ENCODE peak calls at places on chromosomes 13 and 19, in six cellular contexts. Q, F, R, G, L and Y are unnamed samples.

GRCh38 chr19:58277748-58278147 is 1.0 kb upstream of the ZNF8 start:
- DNase-seq in R (no peak), Q (no peak), L (no peak), G (no peak), F (no peak), Y (no peak)

GRCh38 chr19:58582985-58583384 is 9.8 kb upstream of the MZF1 start:
- DNase-seq in G (no peak), L (no peak), Q (no peak), R (peak), F (no peak), Y (peak)

GRCh38 chr13:51683537-51684050 is 99.3 kb downstream of the WDFY2 start:
- DNase-seq in F (no peak), L (no peak), Q (no peak), G (no peak), R (no peak), Y (no peak)

GRCh38 chr19:48746738-48747575 is at the start of gene IZUMO1:
- DNase-seq in G (peak), L (peak), F (peak), Q (peak), R (peak), Y (peak)

GRCh38 chr19:33416307-33417215 is 43.1 kb downstream of the CEBPG start:
- DNase-seq in Q (peak), R (peak), F (no peak), G (no peak), L (peak), Y (peak)

GRCh38 chr13:26948353-26948752 is 187.8 kb upstream of the GPR12 start:
- DNase-seq in Q (peak), F (no peak), L (no peak), G (no peak), R (no peak), Y (no peak)

GRCh38 chr13:32586022-32586900 is at the start of gene PDS5B:
- DNase-seq in F (peak), L (peak), G (peak), R (peak), Q (peak), Y (peak)

GRCh38 chr19:37505958-37506386 is 767 bp upstream of the ZNF793 start:
- DNase-seq in R (no peak), L (no peak), Q (no peak), F (no peak), G (no peak), Y (no peak)

GRCh38 chr13:22040810-22041364 is 370.0 kb downstream of the FGF9 start:
- DNase-seq in Q (no peak), R (peak), G (no peak), L (no peak), F (no peak), Y (no peak)

GRCh38 chr19:11373166-11373884 is 1.1 kb upstream of the SWSAP1 start:
- DNase-seq in L (peak), Q (peak), R (peak), G (no peak), F (no peak), Y (no peak)

GRCh38 chr13:38543561-38543960 is 143.3 kb upstream of the FREM2 start:
- DNase-seq in L (no peak), G (no peak), Q (no peak), F (no peak), R (no peak), Y (no peak)

GRCh38 chr13:96093296-96094006 is 3.5 kb downstream of the HS6ST3 start:
- DNase-seq in G (no peak), L (peak), Q (no peak), F (no peak), R (no peak), Y (no peak)

GRCh38 chr13:57633141-57633949 is 1.8 kb downstream of the PCDH17 start:
- DNase-seq in R (peak), G (no peak), F (no peak), Q (peak), L (peak), Y (no peak)

GRCh38 chr13:22014469-22014868 is 343.6 kb downstream of the FGF9 start:
- DNase-seq in G (no peak), R (no peak), Q (no peak), L (no peak), F (no peak), Y (peak)

GRCh38 chr13:81738364-81738763 is 1397.4 kb upstream of the SPRY2 start:
- DNase-seq in R (no peak), Q (no peak), F (no peak), L (no peak), G (no peak), Y (no peak)

GRCh38 chr19:46744005-46744691 is 1.7 kb upstream of the FKRP start:
- DNase-seq in L (peak), G (no peak), F (no peak), R (no peak), Q (no peak), Y (no peak)

GRCh38 chr19:17234911-17235617 is 9.0 kb downstream of the OCEL1 start:
- DNase-seq in F (no peak), L (peak), G (no peak), Q (peak), R (peak), Y (no peak)

GRCh38 chr13:101916758-101917474 is 464.4 kb downstream of the ITGBL1 start:
- DNase-seq in G (no peak), L (no peak), Q (no peak), R (no peak), F (no peak), Y (no peak)

GRCh38 chr13:102779426-102780159 is 6.0 kb upstream of the TEX30 start:
- DNase-seq in Q (no peak), R (no peak), F (no peak), L (no peak), G (no peak), Y (no peak)

GRCh38 chr13:30404207-30404606 is 18.1 kb upstream of the UBE2L5 start:
- DNase-seq in R (no peak), F (no peak), Q (no peak), L (no peak), G (no peak), Y (no peak)

GRCh38 chr19:55591555-55591954 is 7.8 kb downstream of the FIZ1 start:
- DNase-seq in G (no peak), R (no peak), L (peak), F (no peak), Q (no peak), Y (no peak)

GRCh38 chr13:58452123-58452623 is 820.6 kb downstream of the PCDH17 start:
- DNase-seq in Q (no peak), G (no peak), R (no peak), F (no peak), L (no peak), Y (no peak)

GRCh38 chr19:45780448-45781281 is 1.6 kb downstream of the DMPK start:
- DNase-seq in F (no peak), G (no peak), Q (no peak), R (no peak), L (peak), Y (no peak)

GRCh38 chr13:35787937-35788336 is 311.4 kb upstream of the MAB21L1 start:
- DNase-seq in F (no peak), R (no peak), G (no peak), Q (no peak), L (no peak), Y (no peak)

GRCh38 chr19:4379383-4380253 is 20.7 kb downstream of the SH3GL1 start:
- DNase-seq in L (peak), Q (peak), R (peak), F (no peak), G (no peak), Y (peak)

GRCh38 chr13:75357576-75358295 is 124.2 kb downstream of the TBC1D4 start:
- DNase-seq in L (peak), Q (no peak), R (peak), F (no peak), G (no peak), Y (peak)

GRCh38 chr13:48567521-48568331 is 34.8 kb upstream of the RCBTB2 start:
- DNase-seq in Q (no peak), F (no peak), G (no peak), L (peak), R (no peak), Y (peak)

GRCh38 chr13:113150545-113151365 is 7.7 kb upstream of the PROZ start:
- DNase-seq in L (peak), R (no peak), Q (no peak), F (no peak), G (no peak), Y (no peak)

GRCh38 chr13:35984287-35984686 is 146.9 kb downstream of the DCLK1 start:
- DNase-seq in Q (no peak), G (no peak), R (no peak), F (no peak), L (no peak), Y (no peak)

GRCh38 chr13:95745752-95746151 is 68.8 kb downstream of the DNAJC3 start:
- DNase-seq in R (no peak), F (no peak), Q (no peak), L (no peak), G (no peak), Y (no peak)

GRCh38 chr19:5333581-5334365 is 6.8 kb downstream of the PTPRS start:
- DNase-seq in F (no peak), L (peak), R (no peak), Q (no peak), G (no peak), Y (no peak)

GRCh38 chr19:2034729-2035589 is 16.1 kb downstream of the MKNK2 start:
- DNase-seq in F (no peak), L (peak), Q (peak), R (peak), G (peak), Y (peak)

GRCh38 chr13:95710313-95710712 is 33.4 kb downstream of the DNAJC3 start:
- DNase-seq in R (no peak), G (no peak), Q (no peak), L (no peak), F (peak), Y (no peak)

GRCh38 chr19:42114412-42114811 is 17.8 kb downstream of the POU2F2 start:
- DNase-seq in G (no peak), L (peak), R (peak), F (no peak), Q (no peak), Y (no peak)

GRCh38 chr19:47505506-47505905 is 9.4 kb downstream of the NAPA start:
- DNase-seq in G (no peak), Q (no peak), L (peak), F (no peak), R (no peak), Y (no peak)

GRCh38 chr13:113991676-113992179 is 17.9 kb upstream of the C13orf46 start:
- DNase-seq in L (no peak), Q (no peak), F (no peak), R (no peak), G (no peak), Y (no peak)

GRCh38 chr19:30047355-30047895 is 105.4 kb downstream of the URI1 start:
- DNase-seq in L (no peak), R (no peak), G (no peak), F (no peak), Q (no peak), Y (no peak)

GRCh38 chr13:103168901-103169508 is 102.8 kb upstream of the SLC10A2 start:
- DNase-seq in G (no peak), L (no peak), Q (no peak), R (no peak), F (no peak), Y (no peak)

GRCh38 chr19:11633223-11633622 is 35.9 kb downstream of the ZNF627 start:
- DNase-seq in Q (no peak), G (no peak), L (no peak), R (no peak), F (no peak), Y (no peak)

GRCh38 chr19:50735869-50736268 is 12.7 kb downstream of the CLEC11A start:
- DNase-seq in F (no peak), L (no peak), G (no peak), Q (no peak), R (no peak), Y (no peak)
- H3K27ac ChIP-seq in F (no peak), L (no peak), G (no peak), Q (no peak), R (no peak), Y (no peak)

GRCh38 chr19:43687660-43687997 is 17.7 kb upstream of the PLAUR start:
- DNase-seq in G (no peak), R (no peak), Q (no peak), F (no peak), L (no peak), Y (no peak)
- H3K4me3 ChIP-seq in G (no peak), R (no peak), Q (no peak), F (no peak), L (no peak), Y (no peak)

GRCh38 chr13:40438999-40439797 is 227.2 kb downstream of the FOXO1 start:
- DNase-seq in L (peak), R (peak), Q (no peak), F (no peak), G (no peak), Y (peak)

GRCh38 chr13:40432018-40432978 is 234.1 kb downstream of the FOXO1 start:
- DNase-seq in Q (no peak), L (no peak), G (no peak), R (no peak), F (no peak), Y (no peak)

GRCh38 chr13:40438022-40438692 is 228.3 kb downstream of the FOXO1 start:
- DNase-seq in G (no peak), R (no peak), Q (no peak), L (no peak), F (no peak), Y (peak)

GRCh38 chr13:40433577-40433976 is 232.9 kb downstream of the FOXO1 start:
- DNase-seq in L (no peak), R (no peak), F (no peak), G (no peak), Q (no peak), Y (no peak)

DNA sequence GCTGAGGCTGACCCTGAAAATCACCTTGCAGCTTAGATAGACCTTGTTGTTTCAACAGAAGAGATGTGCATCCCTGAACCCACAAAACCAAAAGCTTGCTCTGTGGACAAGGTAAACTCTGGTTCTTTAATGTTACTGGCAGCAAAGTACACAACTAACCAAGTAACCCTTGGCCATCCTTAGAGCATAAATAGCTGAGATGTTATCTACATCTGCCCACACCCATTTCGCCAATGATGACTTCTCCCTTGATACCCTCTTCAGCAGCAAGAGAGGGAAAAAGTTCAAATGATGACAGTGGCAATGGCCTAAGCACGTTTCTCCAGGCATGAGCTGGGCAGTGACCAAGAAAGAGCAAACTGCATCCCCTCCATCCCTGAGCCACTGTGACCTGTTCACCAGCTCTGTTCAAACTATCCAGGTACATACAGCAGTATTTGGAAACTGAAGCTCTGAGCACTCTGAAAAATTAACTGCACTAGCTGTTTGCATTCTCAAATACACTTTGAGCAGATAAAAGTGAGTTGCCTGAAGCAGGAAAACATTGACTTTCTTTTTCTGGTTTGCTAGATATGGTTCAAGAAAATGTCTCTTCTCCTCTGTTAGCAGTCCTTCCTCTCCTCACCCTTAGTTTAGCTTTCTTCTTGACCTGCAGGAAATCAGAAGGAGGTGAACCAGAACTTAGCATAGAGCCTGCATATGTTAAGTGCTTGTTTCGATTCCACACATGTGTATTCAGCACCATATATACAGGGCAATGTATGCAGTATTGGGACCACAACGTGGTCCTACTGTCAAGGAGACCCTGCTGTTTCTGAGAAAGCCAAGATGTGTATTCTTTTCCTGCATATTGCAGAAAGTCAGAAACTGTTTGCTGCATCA is 231.7 kb downstream of the FOXO1 start:
- DNase-seq in F (no peak), G (no peak), R (no peak), Q (no peak), L (no peak), Y (no peak)
- H3K27ac ChIP-seq in F (no peak), G (no peak), R (no peak), Q (no peak), L (no peak), Y (no peak)

GRCh38 chr13:28531195-28531955 is 36.4 kb upstream of the FLT1 start:
- DNase-seq in G (no peak), R (peak), L (peak), F (no peak), Q (peak), Y (peak)
- H3K4me3 ChIP-seq in G (peak), R (no peak), L (peak), F (peak), Q (peak), Y (no peak)

DNA sequence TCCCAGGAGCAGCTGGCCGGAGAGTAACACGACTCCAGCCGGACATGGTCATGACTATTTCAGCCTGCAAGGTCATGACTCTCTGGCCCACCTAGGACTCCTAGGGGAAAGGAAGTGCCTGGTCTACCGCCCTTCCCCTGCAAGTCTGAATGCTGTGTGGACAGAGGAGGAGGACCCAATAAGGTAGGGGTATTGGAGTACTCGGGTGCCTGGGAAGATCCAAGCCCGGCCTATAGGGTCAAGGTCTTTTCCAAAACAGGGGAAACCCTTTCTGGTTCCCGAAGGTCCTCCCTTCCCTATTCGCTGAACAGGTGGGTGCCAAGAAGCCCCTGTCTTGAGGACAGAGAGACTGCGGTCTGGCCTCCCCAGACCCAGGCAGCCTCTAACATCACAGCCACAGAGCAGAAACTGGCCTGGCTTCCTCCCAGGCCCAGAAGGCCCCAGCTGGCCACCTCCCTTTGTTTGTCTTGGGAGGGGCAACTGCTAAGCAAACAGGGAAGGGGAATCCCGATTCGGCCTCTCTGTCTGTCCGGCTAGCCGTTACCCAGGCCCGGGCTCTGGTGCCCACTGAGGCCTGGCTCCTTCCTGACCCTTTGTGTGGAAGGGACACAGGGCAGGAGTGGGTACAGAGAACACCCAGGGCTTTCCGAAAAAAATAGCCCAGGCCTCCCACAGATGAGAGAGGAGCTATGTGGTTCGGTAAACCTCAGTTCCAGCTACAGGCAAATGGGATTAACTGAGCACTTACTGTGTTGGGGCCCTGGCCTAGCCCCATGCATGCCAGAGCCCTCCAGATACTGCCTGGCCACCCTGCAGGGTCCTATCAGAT is 5.3 kb upstream of the GRAMD1A start:
- DNase-seq in L (peak), R (peak), G (no peak), Q (peak), F (no peak), Y (no peak)
- H3K27ac ChIP-seq in L (no peak), R (peak), G (no peak), Q (peak), F (no peak), Y (no peak)

GRCh38 chr13:33815011-33815550 is 2.9 kb upstream of the RFC3 start:
- DNase-seq in Q (no peak), R (no peak), G (no peak), L (no peak), F (no peak), Y (no peak)

GRCh38 chr13:33817513-33817842 is 471 bp upstream of the RFC3 start:
- DNase-seq in Q (no peak), F (no peak), G (no peak), R (no peak), L (no peak), Y (no peak)

GRCh38 chr13:33817843-33818661 is at the start of gene RFC3:
- DNase-seq in R (peak), L (peak), F (peak), Q (peak), G (peak), Y (peak)

GRCh38 chr13:33816912-33817311 is 1.0 kb upstream of the RFC3 start:
- DNase-seq in L (no peak), R (no peak), G (no peak), Q (no peak), F (no peak), Y (no peak)
- H3K4me3 ChIP-seq in L (no peak), R (no peak), G (no peak), Q (no peak), F (no peak), Y (no peak)

GRCh38 chr19:38852231-38853044 is 2.7 kb upstream of the HNRNPL start:
- DNase-seq in G (peak), L (peak), Q (peak), F (no peak), R (peak), Y (peak)
- H3K27ac ChIP-seq in G (peak), L (peak), Q (peak), F (peak), R (peak), Y (peak)

GRCh38 chr13:110812869-110813645 is 99.6 kb downstream of the ING1 start:
- DNase-seq in G (no peak), F (no peak), L (no peak), R (no peak), Q (no peak), Y (no peak)

GRCh38 chr13:110811751-110812110 is 98.2 kb downstream of the ING1 start:
- DNase-seq in G (no peak), F (no peak), Q (no peak), R (no peak), L (no peak), Y (no peak)

GRCh38 chr13:110812111-110812868 is 98.8 kb downstream of the ING1 start:
- DNase-seq in G (no peak), L (peak), R (no peak), Q (no peak), F (no peak), Y (no peak)

GRCh38 chr13:110809871-110810486 is 96.5 kb downstream of the ING1 start:
- DNase-seq in R (no peak), G (no peak), Q (no peak), L (no peak), F (no peak), Y (no peak)

DNA sequence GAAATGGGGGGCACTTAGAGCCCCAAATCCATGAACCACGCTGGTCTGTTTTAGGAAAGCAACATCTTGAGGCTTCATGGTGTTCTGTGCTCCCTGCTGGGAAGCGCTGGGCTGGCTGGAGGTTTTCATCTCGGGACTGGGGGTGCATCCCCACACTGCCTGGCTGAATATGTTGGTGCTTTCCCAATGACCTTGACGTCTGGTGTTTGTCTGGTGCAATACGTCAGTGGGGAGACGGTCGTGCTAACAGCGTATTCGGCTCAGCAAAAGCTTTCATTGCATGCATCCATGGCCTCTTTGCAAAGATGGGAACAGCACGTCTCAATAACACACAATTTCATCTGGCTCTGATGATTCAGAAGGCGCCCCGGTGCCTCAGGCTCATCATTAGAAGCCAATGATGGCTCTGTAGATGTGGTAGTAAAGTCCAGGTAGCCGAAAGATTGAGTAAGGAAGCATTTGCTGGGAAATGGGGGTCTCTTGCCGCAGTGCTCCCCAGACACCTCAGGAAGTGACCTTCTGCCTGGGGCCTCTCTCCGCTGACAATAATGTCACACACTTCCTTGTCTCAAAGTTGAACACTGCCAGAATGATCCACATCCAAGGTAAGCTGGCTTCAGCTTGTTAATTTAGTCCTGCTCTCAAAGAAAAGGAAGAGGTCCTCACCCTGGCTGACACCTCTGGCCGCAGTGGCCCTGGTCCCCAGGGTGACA is 97.7 kb downstream of the ING1 start:
- DNase-seq in Q (no peak), F (no peak), G (no peak), R (no peak), L (no peak), Y (peak)
- H3K4me3 ChIP-seq in Q (no peak), F (no peak), G (no peak), R (no peak), L (no peak), Y (no peak)